ENCODE peak calls at places on chromosome 16, in five cellular contexts. O is IMR-90, T is T follicular helper cell, X is T-cell, G is mesenchymal stem cell. S is an unnamed sample.

GRCh38 chr16:74309789-74310781 is 13.5 kb downstream of the PSMD7 start:
- DNase-seq in O (peak), T (no peak), X (no peak), G (peak), S (peak)

GRCh38 chr16:54744998-54745397 is 185.7 kb upstream of the IRX5 start:
- DNase-seq in O (no peak), T (no peak), X (no peak), G (no peak), S (no peak)

GRCh38 chr16:86901483-86901882 is 323.1 kb downstream of the FOXL1 start:
- DNase-seq in O (peak), T (no peak), X (no peak), G (peak), S (peak)

GRCh38 chr16:26816885-26817571 is 249.7 kb upstream of the C16orf82 start:
- DNase-seq in O (peak), T (no peak), X (no peak), G (peak), S (no peak)

GRCh38 chr16:83113317-83113716 is 486.5 kb downstream of the CDH13 start:
- DNase-seq in O (peak), T (no peak), X (no peak), G (no peak), S (peak)

GRCh38 chr16:11067697-11068141 is 123.4 kb downstream of the CLEC16A start:
- DNase-seq in O (no peak), T (no peak), X (no peak), G (no peak), S (no peak)

GRCh38 chr16:77223184-77223583 is 24.0 kb downstream of the SYCE1L start:
- DNase-seq in O (no peak), T (no peak), X (no peak), G (no peak), S (no peak)

GRCh38 chr16:1385232-1385631 is 29.3 kb downstream of the UNKL start:
- DNase-seq in O (no peak), T (no peak), X (no peak), G (no peak), S (no peak)

GRCh38 chr16:24978370-24978914 is 36.7 kb downstream of the ARHGAP17 start:
- DNase-seq in O (no peak), T (no peak), X (no peak), G (peak), S (no peak)

GRCh38 chr16:79287424-79287917 is 313.1 kb downstream of the MAF start:
- DNase-seq in O (no peak), T (no peak), X (no peak), G (no peak), S (no peak)

GRCh38 chr16:65769055-65769465 is 597.4 kb upstream of the CDH5 start:
- DNase-seq in O (peak), T (no peak), X (no peak), G (peak), S (peak)

GRCh38 chr16:81537721-81538561 is 93.3 kb downstream of the CMIP start:
- DNase-seq in O (no peak), T (no peak), X (no peak), G (no peak), S (no peak)

GRCh38 chr16:23380501-23380951 is 72.5 kb downstream of the COG7 start:
- DNase-seq in O (no peak), T (no peak), X (no peak), G (no peak), S (no peak)

GRCh38 chr16:75238132-75238852 is 13.1 kb downstream of the BCAR1 start:
- DNase-seq in O (peak), T (no peak), X (no peak), G (peak), S (no peak)

GRCh38 chr16:82344157-82344556 is 174.1 kb upstream of the MPHOSPH6 start:
- DNase-seq in O (no peak), T (no peak), X (no peak), G (no peak), S (no peak)

GRCh38 chr16:88071908-88072307 is 120.7 kb downstream of the BANP start:
- DNase-seq in O (no peak), T (no peak), X (no peak), G (no peak), S (no peak)